ENCODE peak calls at places on chromosomes 7 and 10, in ten cellular contexts. Y is dorsolateral prefrontal cortex, C is HL-60, L is heart right ventricle, X is tibial nerve, I is body of pancreas, K is Caco-2, D is GM23338, V is left ventricle myocardium inferior, O is breast epithelium. R is an unnamed sample.
A peak's percentile ranks its signal among the peaks of the same experiment; 100 is the strongest.

GRCh38 chr7:141609566-141609965 is 58.4 kb downstream of the AGK start:
- DNase-seq in O (no peak), K (no peak), L (no peak), Y (no peak), D (peak; percentile 81), I (no peak), X (no peak), V (no peak), C (no peak), R (no peak)

GRCh38 chr7:22723171-22723601 is 3.8 kb upstream of the IL6 start:
- DNase-seq in X (no peak), O (peak; percentile 32), I (peak; percentile 34), C (peak; percentile 21), K (no peak), Y (peak; percentile 48), V (peak; percentile 83), L (peak; percentile 80), D (no peak), R (no peak)

GRCh38 chr10:110840225-110840922 is 31.4 kb upstream of the PDCD4 start:
- DNase-seq in D (no peak), L (no peak), Y (no peak), V (no peak), C (no peak), O (peak; percentile 64), X (peak; percentile 43), K (no peak), I (peak; percentile 82), R (no peak)

GRCh38 chr10:86400705-86401587 is 34.4 kb upstream of the GRID1 start:
- DNase-seq in X (no peak), C (no peak), L (peak; percentile 54), D (peak; percentile 47), V (peak; percentile 40), Y (peak; percentile 52), I (peak; percentile 65), O (peak; percentile 42), K (peak; percentile 49), R (no peak)

GRCh38 chr7:64839910-64840309 is 45.7 kb downstream of the ZNF138 start:
- DNase-seq in D (no peak), O (no peak), V (no peak), L (no peak), C (no peak), Y (no peak), K (no peak), X (no peak), I (no peak), R (no peak)

GRCh38 chr10:103758294-103758681 is 97.1 kb downstream of the SH3PXD2A start:
- DNase-seq in O (no peak), L (no peak), V (no peak), C (no peak), D (no peak), Y (no peak), K (no peak), X (no peak), I (no peak), R (no peak)

GRCh38 chr7:108147031-108147563 is 16.9 kb upstream of the LAMB4 start:
- DNase-seq in X (no peak), O (no peak), V (no peak), K (peak; percentile 11), C (no peak), Y (no peak), L (no peak), I (no peak), D (no peak), R (no peak)

GRCh38 chr10:11402392-11402791 is 209.1 kb downstream of the USP6NL start:
- DNase-seq in L (no peak), C (no peak), V (no peak), D (no peak), X (no peak), K (no peak), I (no peak), O (no peak), Y (no peak), R (no peak)

GRCh38 chr7:1555046-1555812 is 776 bp downstream of the TMEM184A start:
- DNase-seq in K (peak; percentile 91), O (peak; percentile 84), V (no peak), I (peak; percentile 78), X (no peak), Y (no peak), L (peak; percentile 18), D (peak; percentile 60), C (no peak), R (no peak)

GRCh38 chr7:1557006-1557405 is 1.0 kb upstream of the TMEM184A start:
- DNase-seq in Y (no peak), L (no peak), X (no peak), O (no peak), I (no peak), K (no peak), D (no peak), C (no peak), V (no peak), R (no peak)

GRCh38 chr7:1557771-1558170 is 1.8 kb upstream of the TMEM184A start:
- DNase-seq in I (no peak), Y (no peak), X (no peak), D (no peak), C (no peak), L (no peak), V (no peak), K (no peak), O (no peak), R (no peak)

GRCh38 chr7:1554332-1555045 is 1.5 kb downstream of the TMEM184A start:
- DNase-seq in I (no peak), L (no peak), V (no peak), X (no peak), D (no peak), C (no peak), Y (no peak), K (no peak), O (no peak), R (no peak)

GRCh38 chr7:1555813-1556540 is at the start of gene TMEM184A:
- DNase-seq in I (peak; percentile 95), X (no peak), V (no peak), C (peak; percentile 55), L (peak; percentile 47), Y (no peak), K (peak; percentile 87), O (peak; percentile 79), D (peak; percentile 81), R (no peak)
- TF ChIP-seq CTCF in I (peak; percentile 97), X (peak; percentile 18), V (peak; percentile 64), C (no peak), L (peak; percentile 47), Y (no peak), K (peak; percentile 74), O (peak; percentile 64), D (peak; percentile 85), R (peak; percentile 64)

GRCh38 chr10:24824536-24824935 is 100.8 kb upstream of the ARHGAP21 start:
- DNase-seq in Y (no peak), L (no peak), K (no peak), I (no peak), X (no peak), V (no peak), D (no peak), O (no peak), C (no peak), R (no peak)

GRCh38 chr10:24825551-24825950 is 101.9 kb upstream of the ARHGAP21 start:
- DNase-seq in C (no peak), I (no peak), K (no peak), V (no peak), X (no peak), D (no peak), Y (no peak), O (no peak), L (no peak), R (no peak)

GRCh38 chr10:24824124-24824523 is 100.4 kb upstream of the ARHGAP21 start:
- DNase-seq in C (no peak), V (no peak), L (no peak), K (no peak), I (no peak), Y (no peak), X (no peak), D (no peak), O (no peak), R (no peak)

GRCh38 chr10:24822557-24822956 is 98.9 kb upstream of the ARHGAP21 start:
- DNase-seq in I (no peak), Y (peak; percentile 53), O (no peak), C (no peak), V (no peak), K (no peak), L (no peak), D (no peak), X (no peak), R (no peak)

DNA sequence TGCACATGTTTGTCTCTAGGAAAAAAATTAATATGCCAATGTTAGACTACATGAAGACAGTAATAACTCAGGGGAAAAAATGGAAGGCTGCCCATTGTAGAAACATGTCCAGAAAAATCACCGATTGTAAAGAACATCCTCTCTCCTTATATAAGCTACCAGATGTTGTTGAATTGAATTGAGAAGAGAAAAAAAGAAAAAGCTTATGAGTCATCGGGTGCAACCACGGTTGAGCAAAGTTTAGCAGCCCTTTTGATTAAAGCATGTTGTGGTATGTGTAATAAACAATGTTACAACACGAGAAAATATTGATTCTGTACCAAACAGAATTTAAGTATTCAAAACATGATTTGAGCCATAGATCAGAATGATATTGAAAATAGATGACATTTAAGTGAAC is 102.3 kb upstream of the ARHGAP21 start:
- DNase-seq in O (no peak), C (no peak), Y (no peak), D (no peak), X (no peak), K (no peak), L (no peak), I (no peak), V (no peak), R (no peak)
- H3K4me3 ChIP-seq in O (no peak overlapping the region), C (no peak overlapping the region), Y (no peak overlapping the region), D (no peak overlapping the region), X (no peak overlapping the region), K (peak overlapping the region; percentile 20), L (no peak overlapping the region), I (no peak overlapping the region), V (peak overlapping the region; percentile 0), R (no peak overlapping the region)

DNA sequence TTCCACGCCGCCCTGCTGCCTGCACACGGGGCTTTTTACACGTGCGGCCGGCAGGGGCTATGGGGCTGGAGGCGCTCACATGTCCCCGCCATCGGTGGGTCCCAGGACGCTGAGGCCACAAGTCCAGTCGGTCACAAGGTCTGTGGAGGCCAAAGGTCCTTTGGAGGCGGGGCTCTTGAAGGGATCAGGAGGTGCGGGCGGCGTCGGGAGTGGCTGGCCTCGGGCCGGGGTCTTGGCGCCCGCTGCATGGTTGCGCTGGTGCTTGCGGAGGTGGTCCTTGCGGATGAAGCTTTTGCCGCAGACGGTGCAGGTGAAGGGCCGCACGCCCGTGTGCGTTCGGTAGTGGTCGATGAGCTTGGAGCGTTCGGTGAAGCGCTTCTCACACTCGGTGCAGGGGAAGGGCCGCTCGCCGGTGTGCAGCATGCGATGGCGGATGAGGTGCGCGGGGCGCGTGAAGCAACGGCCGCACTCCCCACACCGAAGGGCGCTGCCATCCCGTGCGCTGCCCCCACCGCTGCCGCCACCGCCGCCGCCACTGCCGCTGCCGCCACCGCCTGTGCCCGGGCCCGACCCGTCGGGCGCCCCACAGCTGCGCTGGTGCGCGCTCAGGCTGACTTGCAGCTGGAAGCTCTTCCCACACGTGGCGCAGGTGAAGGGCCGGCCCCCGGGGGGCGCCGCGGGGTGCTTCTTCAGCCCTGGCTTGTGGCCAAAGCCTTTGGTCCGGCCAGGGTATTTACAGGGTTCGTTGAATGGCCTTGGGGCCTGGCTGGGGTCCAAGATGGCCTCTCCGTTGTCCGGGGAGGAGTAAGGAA is 13.7 kb upstream of the ZNF777 start:
- DNase-seq in I (no peak), X (no peak), L (no peak), Y (no peak), K (no peak), O (no peak), C (no peak), D (peak; percentile 26), V (no peak), R (no peak)
- TF ChIP-seq CTCF in I (no peak), X (no peak), L (no peak), Y (no peak), K (no peak), O (no peak), C (no peak), D (peak; percentile 33), V (no peak), R (no peak)

DNA sequence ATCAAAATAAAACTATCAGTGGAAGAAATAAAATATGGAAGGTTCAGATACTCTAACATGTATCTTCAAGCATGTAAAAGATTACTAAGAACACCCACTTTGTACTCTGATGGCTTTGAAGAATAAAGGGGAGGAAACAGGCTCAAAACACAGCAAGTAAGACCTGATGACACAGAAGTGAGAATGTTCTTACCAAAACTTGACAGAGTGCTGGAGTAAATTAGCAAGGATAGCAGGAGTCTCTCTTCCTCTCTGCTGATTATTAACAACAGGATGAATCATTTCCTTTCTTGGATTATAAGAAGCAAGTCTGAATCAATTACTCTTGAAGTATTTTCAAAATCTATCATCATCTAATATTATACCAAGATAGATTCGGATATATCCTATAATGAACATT is 47.5 kb downstream of the GLI3 start:
- DNase-seq in V (no peak), Y (no peak), C (no peak), X (no peak), K (no peak), I (no peak), D (no peak), L (no peak), O (no peak), R (no peak)
- H3K4me3 ChIP-seq in V (no peak overlapping the region), Y (no peak overlapping the region), C (no peak overlapping the region), X (no peak overlapping the region), K (no peak overlapping the region), I (no peak overlapping the region), D (no peak overlapping the region), L (no peak overlapping the region), O (no peak overlapping the region), R (no peak overlapping the region)